ENCODE peak calls at places on chromosomes 6 and 20, in six cellular contexts. N, G, R, H, B and K are unnamed samples.

GRCh38 chr20:16775961-16776360 is 27.8 kb downstream of the OTOR start:
- DNase-seq in B (no peak), N (no peak), G (no peak), H (no peak), R (no peak), K (no peak)

GRCh38 chr6:131135244-131136020 is at the start of gene AKAP7:
- DNase-seq in G (peak; percentile 91), R (peak; percentile 39), N (peak; percentile 64), H (peak; percentile 65), B (peak; percentile 64), K (no peak)

GRCh38 chr6:111892431-111892830 is 19.2 kb upstream of the FYN start:
- DNase-seq in B (no peak), N (no peak), H (no peak), R (no peak), G (no peak), K (no peak)

GRCh38 chr6:12749531-12750379 is 33.2 kb downstream of the PHACTR1 start:
- DNase-seq in H (peak; percentile 43), R (no peak), B (no peak), N (peak; percentile 10), G (peak; percentile 71), K (no peak)

GRCh38 chr6:17397764-17398194 is 4.4 kb downstream of the CAP2 start:
- DNase-seq in N (peak; percentile 44), R (no peak), B (no peak), G (no peak), H (no peak), K (no peak)

GRCh38 chr6:10237284-10238043 is 177.4 kb downstream of the TFAP2A start:
- DNase-seq in R (peak; percentile 1), H (no peak), G (no peak), N (peak; percentile 59), B (no peak), K (no peak)

GRCh38 chr6:132489376-132489775 is 23.5 kb downstream of the STX7 start:
- DNase-seq in R (no peak), B (no peak), H (no peak), G (no peak), N (no peak), K (no peak)

GRCh38 chr20:5156670-5157448 is 30.1 kb downstream of the CDS2 start:
- DNase-seq in H (no peak), B (peak; percentile 70), N (peak; percentile 62), G (no peak), R (peak; percentile 74), K (no peak)

GRCh38 chr6:147651249-147652063 is 143.0 kb downstream of the SAMD5 start:
- DNase-seq in R (peak; percentile 51), N (peak; percentile 70), G (peak; percentile 28), B (no peak), H (no peak), K (no peak)

GRCh38 chr20:47464380-47465101 is 37.1 kb upstream of the NCOA3 start:
- DNase-seq in R (peak; percentile 99), B (peak; percentile 100), N (peak; percentile 94), H (no peak), G (no peak), K (peak; percentile 46)

GRCh38 chr20:13610205-13610604 is 28.5 kb downstream of the TASP1 start:
- DNase-seq in R (no peak), B (peak; percentile 41), H (no peak), N (no peak), G (peak; percentile 50), K (peak; percentile 71)

GRCh38 chr6:100472674-100473073 is 8.0 kb upstream of the SIM1 start:
- DNase-seq in B (no peak), H (no peak), G (no peak), R (peak; percentile 64), N (peak; percentile 71), K (no peak)

GRCh38 chr20:31523361-31524283 is 9.4 kb downstream of the HM13 start:
- DNase-seq in N (peak; percentile 74), H (no peak), B (no peak), R (peak; percentile 23), G (no peak), K (no peak)

GRCh38 chr20:24938498-24938897 is 10.6 kb upstream of the CST7 start:
- DNase-seq in R (no peak), G (no peak), B (no peak), N (no peak), H (no peak), K (no peak)

GRCh38 chr20:24936526-24937407 is 12.3 kb upstream of the CST7 start:
- DNase-seq in B (no peak), N (no peak), R (no peak), G (no peak), H (no peak), K (no peak)

GRCh38 chr20:24935140-24935539 is 13.9 kb upstream of the CST7 start:
- DNase-seq in R (no peak), B (no peak), G (no peak), N (no peak), H (no peak), K (no peak)

GRCh38 chr20:24935786-24936525 is 13.1 kb upstream of the CST7 start:
- DNase-seq in R (no peak), H (no peak), B (no peak), G (no peak), N (no peak), K (no peak)

DNA sequence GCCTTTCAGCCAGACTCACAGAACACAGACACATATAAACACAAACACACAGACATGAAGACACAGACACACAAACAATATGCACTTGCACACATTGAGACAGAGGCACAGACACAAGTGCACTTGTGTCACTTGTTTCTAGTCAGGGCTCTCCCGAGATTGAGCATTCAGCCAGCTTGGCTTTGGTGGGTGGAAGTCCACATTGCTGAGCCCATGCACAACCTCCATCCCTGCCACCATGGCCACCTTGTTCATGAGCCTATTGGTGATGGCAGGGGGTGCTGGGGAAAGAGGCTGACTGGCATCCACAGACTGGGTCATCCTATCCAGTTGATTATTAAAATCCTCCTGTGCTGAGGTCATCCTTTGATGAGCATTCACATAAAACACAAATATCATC is 11.5 kb upstream of the CST7 start:
- DNase-seq in G (no peak), R (no peak), N (no peak), B (no peak), H (no peak), K (no peak)
- H3K9me3 ChIP-seq in G (no peaks in the 10 kb centered on the region), R (no peaks in the 10 kb centered on the region), N (no peaks in the 10 kb centered on the region), B (peaks cover 8% of the 10 kb centered on the region), H (peaks cover 8% of the 10 kb centered on the region), K (no peaks in the 10 kb centered on the region)

DNA sequence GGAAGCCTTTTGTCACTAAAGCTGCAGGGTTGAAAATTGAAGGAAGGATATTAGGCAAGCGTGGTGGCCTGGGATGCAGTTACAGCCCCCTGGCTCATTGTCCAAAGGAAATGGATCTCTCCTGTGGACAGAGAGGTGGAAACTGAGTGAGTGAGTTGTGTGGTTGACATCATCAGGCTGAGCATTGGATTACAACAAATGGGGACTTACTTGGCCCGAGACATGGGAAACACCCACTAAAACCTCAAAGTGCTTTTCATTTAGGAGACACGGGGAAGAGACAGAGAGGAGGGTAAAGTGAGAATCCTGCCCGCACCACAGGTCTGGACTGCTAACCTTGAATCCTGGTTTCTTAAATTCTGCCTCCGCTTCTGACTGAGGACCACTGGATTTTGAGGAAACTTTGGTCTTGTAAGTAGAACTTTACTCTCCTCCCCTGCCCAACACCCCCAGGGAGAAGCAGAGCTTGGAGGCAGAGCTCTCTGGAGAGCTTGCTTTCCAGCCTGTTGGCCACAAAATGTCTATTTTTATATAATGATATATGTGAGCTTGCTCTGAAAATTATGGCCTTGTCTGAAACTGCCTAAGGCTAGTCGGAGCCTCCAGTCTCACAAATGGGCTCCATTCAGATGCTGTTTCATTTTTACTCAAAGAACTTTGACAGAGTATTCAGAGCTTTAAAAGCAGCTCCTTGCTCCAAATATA is at the start of gene PKIG:
- DNase-seq in B (no peak), G (peak; percentile 54), R (peak; percentile 90), N (peak; percentile 89), H (peak; percentile 26), K (peak; percentile 81)
- H3K4me2 ChIP-seq in B (no peak within 1 kb of the TSS), G (peak within 1 kb of the TSS; percentile 33), R (peak within 1 kb of the TSS; percentile 79), N (peak within 1 kb of the TSS; percentile 80), H (no peak within 1 kb of the TSS), K (peak within 1 kb of the TSS; percentile 97)

GRCh38 chr6:30295844-30296243 is 30.9 kb upstream of the TRIM39 start:
- DNase-seq in G (no peak), B (no peak), R (no peak), H (no peak), N (no peak), K (no peak)
- H3K9me3 ChIP-seq in G (peaks cover 17% of the 10 kb centered on the region), B (no peaks in the 10 kb centered on the region), R (no peaks in the 10 kb centered on the region), H (peaks cover 21% of the 10 kb centered on the region), N (no peaks in the 10 kb centered on the region), K (no peaks in the 10 kb centered on the region)

GRCh38 chr6:33297956-33298772 is 578 bp downstream of the RGL2 start:
- DNase-seq in G (peak; percentile 86), H (peak; percentile 79), B (peak; percentile 80), R (peak; percentile 75), N (peak; percentile 76), K (peak; percentile 92)

GRCh38 chr6:33298773-33299236 is at the start of gene RGL2:
- DNase-seq in N (peak; percentile 61), R (peak; percentile 33), H (no peak), B (no peak), G (peak; percentile 60), K (peak; percentile 88)

GRCh38 chr6:33297406-33297955 is 1.3 kb downstream of the RGL2 start:
- DNase-seq in R (no peak), N (no peak), G (peak; percentile 78), B (no peak), H (no peak), K (peak; percentile 72)

GRCh38 chr6:33295621-33296369 is 2.9 kb downstream of the RGL2 start:
- DNase-seq in B (no peak), G (no peak), H (no peak), R (no peak), N (no peak), K (no peak)

DNA sequence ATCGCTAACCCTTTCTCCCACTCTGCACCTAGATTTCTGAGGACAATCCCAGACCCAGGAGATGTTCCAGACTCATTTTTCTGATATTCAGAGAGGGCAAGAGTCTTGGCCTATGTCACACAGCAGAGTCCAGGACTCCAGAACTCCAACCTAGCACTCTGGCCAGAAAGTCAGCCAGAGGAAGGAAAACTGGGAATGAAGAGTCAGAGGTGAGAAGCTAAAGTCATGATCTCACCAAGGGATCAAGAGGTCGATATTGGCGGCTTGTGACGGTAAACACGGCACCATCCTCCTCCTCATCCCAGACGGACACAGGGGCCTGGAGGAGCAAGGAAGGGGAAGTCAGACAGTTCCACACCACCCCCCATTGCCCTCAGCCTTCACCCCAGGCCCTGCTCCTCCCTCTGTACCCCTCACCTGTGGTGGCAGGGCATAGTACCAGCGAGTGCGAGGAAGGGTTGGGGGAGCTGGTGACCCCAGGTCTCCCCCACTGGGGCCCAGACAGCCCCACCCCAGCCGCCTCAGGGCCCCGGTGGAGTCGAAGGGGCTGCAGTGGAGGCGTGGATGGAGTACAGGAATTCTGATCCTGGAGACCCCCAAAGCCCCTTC is 1.8 kb downstream of the RGL2 start:
- DNase-seq in R (no peak), G (no peak), B (no peak), N (no peak), H (no peak), K (no peak)
- H3K4me2 ChIP-seq in R (no peak overlapping the region), G (peak overlapping the region; percentile 86), B (peak overlapping the region; percentile 92), N (peak overlapping the region; percentile 44), H (peak overlapping the region; percentile 79), K (peak overlapping the region; percentile 79)